ENCODE peak calls at places on chromosomes 13 and 19, in nine cellular contexts. N, P, Z, M, I, U, S, C and T are unnamed samples.

GRCh38 chr13:24112791-24113190 is 47.7 kb upstream of the SPATA13 start:
- DNase-seq in S (no peak), U (no peak), I (no peak), M (peak), Z (no peak), P (no peak), C (no peak), N (peak), T (no peak)

GRCh38 chr13:100646030-100646673 is 28.4 kb downstream of the TMTC4 start:
- DNase-seq in P (peak), S (peak), C (peak), M (peak), I (peak), N (peak), U (no peak), Z (no peak), T (peak)

GRCh38 chr13:32448224-32448623 is 20.3 kb upstream of the N4BP2L1 start:
- DNase-seq in M (no peak), Z (no peak), P (no peak), I (no peak), U (no peak), S (no peak), N (no peak), C (no peak), T (no peak)

GRCh38 chr19:45507864-45508680 is 793 bp downstream of the VASP start:
- DNase-seq in C (peak), M (peak), P (peak), S (no peak), Z (no peak), U (peak), N (no peak), I (no peak), T (peak)

GRCh38 chr19:46076951-46077814 is 36.4 kb upstream of the IGFL4 start:
- DNase-seq in U (peak), Z (no peak), P (peak), M (peak), C (peak), S (peak), N (peak), I (peak), T (peak)

GRCh38 chr19:51101171-51101865 is 6.9 kb downstream of the CTU1 start:
- DNase-seq in U (no peak), N (no peak), Z (no peak), S (no peak), M (peak), I (no peak), P (no peak), C (no peak), T (no peak)

GRCh38 chr19:15304140-15304705 is 28.1 kb downstream of the BRD4 start:
- DNase-seq in N (no peak), M (no peak), I (no peak), Z (no peak), U (no peak), C (no peak), S (no peak), P (no peak), T (peak)

GRCh38 chr13:67614577-67614976 is 384.4 kb upstream of the PCDH9 start:
- DNase-seq in I (no peak), Z (no peak), N (no peak), C (no peak), U (no peak), M (no peak), P (no peak), S (no peak), T (no peak)

GRCh38 chr19:40625406-40626120 is 24.4 kb downstream of the LTBP4 start:
- DNase-seq in I (no peak), Z (no peak), N (no peak), C (no peak), M (no peak), P (no peak), U (no peak), S (no peak), T (no peak)

GRCh38 chr13:38582133-38582532 is 104.7 kb upstream of the FREM2 start:
- DNase-seq in U (no peak), N (peak), C (peak), M (peak), Z (no peak), I (peak), S (peak), P (peak), T (peak)

GRCh38 chr19:6417713-6418561 is 6.7 kb downstream of the KHSRP start:
- DNase-seq in I (no peak), S (no peak), M (peak), Z (no peak), U (no peak), N (peak), C (peak), P (peak), T (no peak)

GRCh38 chr13:72145383-72145782 is 278.4 kb upstream of the DACH1 start:
- DNase-seq in S (no peak), I (no peak), N (no peak), U (no peak), M (no peak), C (no peak), Z (no peak), P (no peak), T (peak)

GRCh38 chr19:46240693-46241092 is 11.2 kb downstream of the IGFL1 start:
- DNase-seq in M (no peak), C (no peak), P (no peak), N (no peak), I (no peak), S (no peak), U (no peak), Z (no peak), T (no peak)

GRCh38 chr13:29435125-29435911 is 160.2 kb downstream of the SLC7A1 start:
- DNase-seq in I (no peak), S (peak), C (no peak), P (no peak), Z (no peak), N (peak), M (peak), U (peak), T (peak)

GRCh38 chr19:47379398-47379938 is 30.4 kb downstream of the DHX34 start:
- DNase-seq in S (no peak), M (no peak), C (no peak), P (no peak), U (no peak), Z (no peak), I (no peak), N (no peak), T (no peak)

GRCh38 chr13:71218960-71219359 is 648.0 kb downstream of the DACH1 start:
- DNase-seq in C (no peak), Z (no peak), N (no peak), M (no peak), U (no peak), S (no peak), P (peak), I (no peak), T (no peak)

GRCh38 chr13:30388401-30389283 is 33.7 kb upstream of the UBE2L5 start:
- DNase-seq in P (peak), S (peak), Z (no peak), I (peak), U (no peak), C (no peak), M (no peak), N (peak), T (peak)

GRCh38 chr19:16764793-16765433 is 45.3 kb downstream of the NWD1 start:
- DNase-seq in Z (no peak), P (no peak), S (peak), I (no peak), M (no peak), U (no peak), N (no peak), C (no peak), T (no peak)

GRCh38 chr13:112124100-112124499 is 57.2 kb downstream of the SOX1 start:
- DNase-seq in M (no peak), Z (no peak), N (no peak), I (no peak), S (no peak), P (no peak), U (peak), C (no peak), T (no peak)

GRCh38 chr13:26442541-26442940 is 114.9 kb upstream of the WASF3 start:
- DNase-seq in M (peak), C (no peak), I (no peak), P (no peak), N (peak), U (no peak), S (no peak), Z (no peak), T (peak)

GRCh38 chr13:40777166-40777956 is 6.4 kb upstream of the MRPS31 start:
- DNase-seq in I (peak), N (peak), M (peak), S (peak), C (peak), P (peak), U (no peak), Z (no peak), T (peak)

GRCh38 chr13:109818136-109818535 is 31.8 kb upstream of the IRS2 start:
- DNase-seq in P (no peak), I (no peak), S (peak), N (no peak), U (no peak), M (no peak), C (no peak), Z (no peak), T (no peak)

GRCh38 chr19:49056101-49056901 is 1.2 kb downstream of the CGB7 start:
- DNase-seq in S (peak), U (no peak), I (peak), M (peak), N (peak), Z (peak), C (peak), P (peak), T (peak)

GRCh38 chr13:27371932-27372331 is 52.5 kb upstream of the GTF3A start:
- DNase-seq in S (no peak), I (no peak), N (no peak), Z (no peak), P (no peak), M (no peak), U (peak), C (no peak), T (no peak)

GRCh38 chr13:60754211-60754610 is 357.2 kb downstream of the TDRD3 start:
- DNase-seq in P (peak), U (no peak), Z (no peak), N (no peak), I (no peak), M (no peak), C (no peak), S (no peak), T (no peak)

GRCh38 chr19:42634409-42635232 is 39.9 kb upstream of the CEACAM8 start:
- DNase-seq in C (no peak), U (peak), I (peak), S (peak), N (peak), Z (no peak), P (peak), M (peak), T (peak)

GRCh38 chr13:50527612-50528509 is 315.6 kb downstream of the DLEU7 start:
- DNase-seq in C (no peak), P (no peak), M (no peak), I (peak), U (no peak), Z (no peak), S (peak), N (no peak), T (no peak)

GRCh38 chr19:11814707-11815050 is 606 bp downstream of the ZNF440 start:
- DNase-seq in M (peak), I (peak), Z (no peak), U (no peak), S (peak), N (peak), P (peak), C (no peak), T (peak)

GRCh38 chr13:104408733-104409132 is 1342.5 kb upstream of the SLC10A2 start:
- DNase-seq in C (no peak), U (no peak), Z (no peak), I (no peak), P (no peak), N (peak), S (peak), M (peak), T (no peak)

GRCh38 chr19:48915757-48916156 is 15.6 kb downstream of the NUCB1 start:
- DNase-seq in Z (no peak), C (no peak), P (no peak), I (no peak), U (peak), S (no peak), N (no peak), M (no peak), T (no peak)

GRCh38 chr13:21095311-21095710 is 33.9 kb upstream of the LATS2 start:
- DNase-seq in C (no peak), I (peak), P (no peak), S (no peak), Z (no peak), M (no peak), N (no peak), U (no peak), T (no peak)

GRCh38 chr13:31046711-31047279 is 114.3 kb downstream of the TEX26 start:
- DNase-seq in Z (no peak), U (peak), S (no peak), I (no peak), N (peak), C (no peak), M (peak), P (peak), T (no peak)